ENCODE peak calls at places on chromosome 20, in nine cellular contexts. Z is tibial artery; E is esophagus squamous epithelium; V is ascending aorta; Y is CD4-positive, alpha-beta memory T cell; U is thyroid gland; J is uterus; A is left lung; G is colonic mucosa. R is an unnamed sample. For H3K4me1, the result is how much of the 10 kb centered on the place peaks cover.

GRCh38 chr20:59920944-59921343 is 12.5 kb downstream of the SYCP2 start:
- DNase-seq in Z (no peak), E (no peak), V (no peak), Y (no peak), U (no peak), J (no peak), A (no peak), G (no peak), R (no peak)

GRCh38 chr20:61240814-61241213 is 11.2 kb upstream of the CDH4 start:
- DNase-seq in Z (peak), E (no peak), V (no peak), Y (no peak), U (no peak), J (no peak), A (no peak), G (no peak), R (no peak)

GRCh38 chr20:41956316-41957050 is 338.3 kb upstream of the CHD6 start:
- DNase-seq in Z (no peak), E (no peak), V (no peak), Y (no peak), U (no peak), J (no peak), A (no peak), G (no peak), R (no peak)

GRCh38 chr20:10523438-10523837 is 88.3 kb downstream of the SLX4IP start:
- DNase-seq in Z (no peak), E (no peak), V (no peak), Y (no peak), U (no peak), J (peak), A (no peak), G (no peak), R (no peak)

GRCh38 chr20:12928755-12929401 is 79.9 kb upstream of the SPTLC3 start:
- DNase-seq in Z (no peak), E (no peak), V (no peak), Y (no peak), U (no peak), J (no peak), A (no peak), G (no peak), R (no peak)

GRCh38 chr20:48578397-48579098 is 249.3 kb downstream of the PREX1 start:
- DNase-seq in Z (no peak), E (no peak), V (no peak), Y (no peak), U (no peak), J (no peak), A (no peak), G (no peak), R (no peak)

GRCh38 chr20:51220293-51220706 is 197.4 kb upstream of the KCNG1 start:
- DNase-seq in Z (no peak), E (no peak), V (no peak), Y (peak), U (peak), J (peak), A (peak), G (peak), R (no peak)

GRCh38 chr20:33408716-33409654 is 7.7 kb upstream of the CDK5RAP1 start:
- DNase-seq in Z (no peak), E (no peak), V (no peak), Y (no peak), U (no peak), J (no peak), A (no peak), G (no peak), R (no peak)

GRCh38 chr20:3115190-3116107 is 30.9 kb upstream of the AVP start:
- DNase-seq in Z (no peak), E (no peak), V (no peak), Y (peak), U (peak), J (no peak), A (no peak), G (no peak), R (no peak)

GRCh38 chr20:45282700-45283528 is 23.7 kb upstream of the RBPJL start:
- DNase-seq in Z (no peak), E (no peak), V (no peak), Y (no peak), U (no peak), J (no peak), A (no peak), G (no peak), R (no peak)

GRCh38 chr20:51553897-51554504 is 11.5 kb upstream of the NFATC2 start:
- DNase-seq in Z (no peak), E (no peak), V (no peak), Y (no peak), U (no peak), J (no peak), A (no peak), G (no peak), R (no peak)

GRCh38 chr20:47741669-47742345 is 43.5 kb downstream of the SULF2 start:
- DNase-seq in Z (no peak), E (no peak), V (no peak), Y (no peak), U (peak), J (no peak), A (no peak), G (no peak), R (no peak)

GRCh38 chr20:8126190-8126589 is 5.9 kb upstream of the PLCB1 start:
- DNase-seq in Z (no peak), E (no peak), V (no peak), Y (no peak), U (no peak), J (no peak), A (no peak), G (no peak), R (no peak)

GRCh38 chr20:40545478-40545877 is 143.6 kb downstream of the MAFB start:
- DNase-seq in Z (no peak), E (no peak), V (no peak), Y (no peak), U (no peak), J (no peak), A (no peak), G (no peak), R (no peak)

GRCh38 chr20:45097485-45098095 is 3.3 kb downstream of the KCNS1 start:
- DNase-seq in Z (no peak), E (no peak), V (no peak), Y (peak), U (peak), J (no peak), A (peak), G (peak), R (no peak)

GRCh38 chr20:6496874-6497273 is 270.6 kb upstream of the BMP2 start:
- DNase-seq in Z (no peak), E (no peak), V (no peak), Y (no peak), U (no peak), J (no peak), A (no peak), G (no peak), R (no peak)

GRCh38 chr20:6489361-6490154 is 277.9 kb upstream of the BMP2 start:
- DNase-seq in Z (no peak), E (no peak), V (no peak), Y (no peak), U (no peak), J (no peak), A (no peak), G (peak), R (no peak)

GRCh38 chr20:6490849-6491248 is 276.6 kb upstream of the BMP2 start:
- DNase-seq in Z (no peak), E (no peak), V (no peak), Y (no peak), U (no peak), J (no peak), A (no peak), G (no peak), R (no peak)

GRCh38 chr20:6495907-6496306 is 271.6 kb upstream of the BMP2 start:
- DNase-seq in Z (no peak), E (no peak), V (no peak), Y (no peak), U (no peak), J (no peak), A (no peak), G (no peak), R (no peak)

GRCh38 chr20:6492396-6493055 is 275.0 kb upstream of the BMP2 start:
- DNase-seq in Z (no peak), E (no peak), V (no peak), Y (no peak), U (no peak), J (no peak), A (no peak), G (peak), R (no peak)
- H3K27ac ChIP-seq in Z (no peak), E (no peak), V (no peak), Y (no peak), U (no peak), J (no peak), A (no peak), G (no peak), R (no peak)

DNA sequence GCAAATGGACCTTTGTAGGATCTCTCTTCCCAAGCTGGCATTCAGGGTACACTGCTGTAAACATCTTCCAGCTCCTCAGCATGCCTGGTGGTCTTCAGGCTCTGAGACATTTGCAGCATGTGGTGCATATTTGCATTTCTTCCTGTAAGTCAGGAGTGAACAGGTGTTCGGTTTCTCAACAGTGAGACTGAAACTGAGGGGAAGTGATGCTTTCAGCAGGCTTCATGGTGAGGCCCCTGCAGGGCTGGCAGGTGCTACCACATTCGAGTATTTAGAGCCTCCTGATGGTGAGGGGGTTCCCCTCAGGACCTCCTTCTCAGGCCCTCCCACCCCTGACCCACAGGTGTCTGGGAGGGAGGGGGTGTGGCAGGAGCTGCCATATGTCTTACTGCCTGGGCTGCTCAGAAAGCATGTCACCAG is 15.1 kb downstream of the MYBL2 start:
- DNase-seq in Z (no peak), E (peak), V (no peak), Y (no peak), U (no peak), J (no peak), A (no peak), G (no peak), R (no peak)
- H3K4me1 ChIP-seq in Z (under half), E (under half), V (under half), Y (under half), U (under half), J (under half), A (under half), G (under half), R (under half)

GRCh38 chr20:53751394-53752368 is 158.0 kb upstream of the ZNF217 start:
- DNase-seq in Z (no peak), E (no peak), V (no peak), Y (peak), U (peak), J (no peak), A (no peak), G (no peak), R (no peak)
- H3K27ac ChIP-seq in Z (no peak), E (peak), V (peak), Y (peak), U (peak), J (peak), A (peak), G (peak), R (peak)

GRCh38 chr20:35768731-35769664 is 2.8 kb upstream of the PHF20 start:
- DNase-seq in Z (peak), E (peak), V (peak), Y (peak), U (peak), J (peak), A (peak), G (peak), R (peak)
- H3K4me1 ChIP-seq in Z (under half), E (under half), V (under half), Y (half or more), U (under half), J (under half), A (half or more), G (under half), R (under half)

GRCh38 chr20:16576219-16576618 is 3.0 kb upstream of the KIF16B start:
- DNase-seq in Z (no peak), E (no peak), V (no peak), Y (no peak), U (no peak), J (no peak), A (no peak), G (no peak), R (no peak)

GRCh38 chr20:16574656-16575355 is 1.6 kb upstream of the KIF16B start:
- DNase-seq in Z (peak), E (peak), V (peak), Y (peak), U (peak), J (peak), A (peak), G (peak), R (peak)

GRCh38 chr20:16573011-16573965 is at the start of gene KIF16B:
- DNase-seq in Z (peak), E (peak), V (peak), Y (peak), U (peak), J (peak), A (peak), G (peak), R (peak)

GRCh38 chr20:16571333-16571732 is 1.9 kb downstream of the KIF16B start:
- DNase-seq in Z (no peak), E (no peak), V (no peak), Y (no peak), U (no peak), J (no peak), A (no peak), G (no peak), R (no peak)

GRCh38 chr20:16575390-16576140 is 2.3 kb upstream of the KIF16B start:
- DNase-seq in Z (no peak), E (no peak), V (no peak), Y (no peak), U (no peak), J (no peak), A (no peak), G (peak), R (no peak)
- H3K27ac ChIP-seq in Z (peak), E (peak), V (peak), Y (peak), U (peak), J (peak), A (peak), G (peak), R (peak)

DNA sequence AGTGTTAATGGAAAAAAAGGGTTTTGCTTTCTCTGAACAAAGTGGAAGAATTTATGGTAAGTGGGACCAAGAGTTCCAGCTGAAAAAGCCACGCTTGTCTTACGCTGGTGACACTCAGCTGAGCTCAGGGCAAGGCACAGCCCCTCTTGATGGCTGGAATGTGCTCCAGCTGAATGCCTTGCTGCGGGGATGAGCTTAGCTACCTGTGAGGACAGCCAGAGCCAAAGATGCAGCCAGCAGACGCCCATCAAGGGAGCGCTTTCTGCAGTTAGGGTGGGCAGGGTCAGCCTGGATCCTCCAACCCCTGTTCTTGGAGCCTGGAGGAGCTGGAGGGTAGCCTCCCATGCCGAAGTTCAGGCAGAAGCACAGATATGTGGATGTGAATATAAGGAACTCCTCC is 191.4 kb downstream of the SCP2D1 start:
- DNase-seq in Z (no peak), E (no peak), V (no peak), Y (no peak), U (no peak), J (no peak), A (no peak), G (no peak), R (no peak)
- H3K4me1 ChIP-seq in Z (under half), E (under half), V (under half), Y (under half), U (under half), J (under half), A (under half), G (under half), R (under half)

GRCh38 chr20:63326314-63327228 is 33.6 kb downstream of the COL20A1 start:
- DNase-seq in Z (peak), E (no peak), V (no peak), Y (no peak), U (no peak), J (no peak), A (peak), G (no peak), R (no peak)
- H3K27ac ChIP-seq in Z (no peak), E (no peak), V (no peak), Y (peak), U (no peak), J (no peak), A (peak), G (no peak), R (no peak)

GRCh38 chr20:1810572-1810925 is 84.7 kb upstream of the SIRPA start:
- DNase-seq in Z (no peak), E (no peak), V (no peak), Y (no peak), U (no peak), J (no peak), A (no peak), G (no peak), R (no peak)
- H3K4me1 ChIP-seq in Z (half or more), E (under half), V (half or more), Y (under half), U (under half), J (under half), A (half or more), G (under half), R (under half)

GRCh38 chr20:1897486-1897885 is 2.3 kb downstream of the SIRPA start:
- DNase-seq in Z (peak), E (no peak), V (no peak), Y (no peak), U (no peak), J (no peak), A (no peak), G (peak), R (no peak)

GRCh38 chr20:1897965-1898464 is 2.8 kb downstream of the SIRPA start:
- DNase-seq in Z (no peak), E (no peak), V (no peak), Y (no peak), U (no peak), J (no peak), A (no peak), G (peak), R (no peak)

GRCh38 chr20:1895674-1896496 is 678 bp downstream of the SIRPA start:
- DNase-seq in Z (peak), E (no peak), V (no peak), Y (no peak), U (no peak), J (peak), A (no peak), G (peak), R (peak)

GRCh38 chr20:1894951-1895673 is at the start of gene SIRPA:
- DNase-seq in Z (peak), E (no peak), V (no peak), Y (no peak), U (peak), J (peak), A (peak), G (peak), R (peak)

GRCh38 chr20:1896859-1897258 is 1.7 kb downstream of the SIRPA start:
- DNase-seq in Z (no peak), E (no peak), V (no peak), Y (no peak), U (no peak), J (no peak), A (no peak), G (no peak), R (no peak)
- H3K27ac ChIP-seq in Z (peak), E (peak), V (peak), Y (no peak), U (no peak), J (peak), A (peak), G (peak), R (peak)

DNA sequence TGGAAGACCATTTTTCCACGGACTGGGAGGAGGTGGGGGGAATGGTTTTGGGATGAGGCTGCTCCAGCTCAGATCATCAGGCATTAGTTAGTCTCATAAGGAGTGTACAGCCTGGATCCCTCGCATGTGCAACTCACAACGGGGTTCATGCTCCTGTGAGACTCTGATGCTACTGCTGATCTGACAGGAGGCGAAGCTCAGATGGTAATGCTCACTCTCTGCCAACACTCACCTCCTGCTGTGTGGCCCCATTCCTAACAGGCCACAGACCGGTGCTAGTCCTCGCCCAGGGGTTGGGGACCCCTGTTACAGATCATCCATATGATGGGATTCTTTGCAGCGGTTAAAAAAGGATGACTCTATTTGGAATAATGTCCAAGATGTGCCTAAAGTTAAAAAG is 27.6 kb upstream of the BMP7 start:
- DNase-seq in Z (no peak), E (no peak), V (no peak), Y (no peak), U (no peak), J (no peak), A (no peak), G (no peak), R (no peak)
- H3K4me1 ChIP-seq in Z (under half), E (under half), V (under half), Y (under half), U (under half), J (under half), A (under half), G (under half), R (under half)